ENCODE peak calls at places on chromosomes 5 and 9, in ten cellular contexts. B is stomach, V is hepatocyte, J is GM23338, Z is left ventricle myocardium inferior, N is BJ, R is dorsolateral prefrontal cortex, S is GM12865, X is mammary epithelial cell, G is fibroblast of mammary gland. F is an unnamed sample.

GRCh38 chr5:93580387-93581100 is 475 bp downstream of the NR2F1-AS1 start:
- DNase-seq in B (no peak), V (no peak), J (no peak), Z (no peak), N (no peak), R (no peak), S (no peak), X (peak), G (peak), F (no peak)

GRCh38 chr5:138611295-138612220 is 36.4 kb upstream of the HSPA9 start:
- DNase-seq in B (no peak), V (peak), J (peak), Z (no peak), N (no peak), R (peak), S (no peak), X (no peak), G (no peak), F (peak)

GRCh38 chr5:138488481-138488945 is 23.2 kb downstream of the EGR1 start:
- DNase-seq in B (peak), V (peak), J (no peak), Z (no peak), N (no peak), R (no peak), S (no peak), X (peak), G (peak), F (no peak)

GRCh38 chr9:104747565-104748358 is at the start of gene NIPSNAP3A:
- DNase-seq in B (peak), V (peak), J (peak), Z (peak), N (no peak), R (peak), S (peak), X (peak), G (peak), F (peak)

GRCh38 chr5:102286465-102286864 is 9.6 kb downstream of the SLCO4C1 start:
- DNase-seq in B (no peak), V (no peak), J (no peak), Z (no peak), N (no peak), R (no peak), S (no peak), X (no peak), G (no peak), F (no peak)

GRCh38 chr9:106421772-106422171 is 441.2 kb upstream of the ZNF462 start:
- DNase-seq in B (no peak), V (no peak), J (no peak), Z (no peak), N (no peak), R (no peak), S (peak), X (peak), G (no peak), F (peak)

GRCh38 chr5:172293054-172293744 is 9.6 kb upstream of the UBTD2 start:
- DNase-seq in B (peak), V (peak), J (peak), Z (peak), N (no peak), R (peak), S (peak), X (peak), G (peak), F (peak)

GRCh38 chr9:80701061-80701460 is 988.3 kb downstream of the TLE1 start:
- DNase-seq in B (no peak), V (no peak), J (no peak), Z (no peak), N (no peak), R (no peak), S (no peak), X (peak), G (peak), F (no peak)

GRCh38 chr5:174188300-174188699 is 142.8 kb downstream of the NSG2 start:
- DNase-seq in B (no peak), V (no peak), J (no peak), Z (peak), N (no peak), R (no peak), S (peak), X (no peak), G (peak), F (no peak)

GRCh38 chr9:117704597-117704996 is 394 bp downstream of the TLR4 start:
- DNase-seq in B (no peak), V (no peak), J (no peak), Z (no peak), N (no peak), R (no peak), S (no peak), X (peak), G (no peak), F (no peak)

GRCh38 chr5:135242021-135242480 is 157.0 kb downstream of the MACROH2A1 start:
- DNase-seq in B (peak), V (no peak), J (no peak), Z (no peak), N (no peak), R (no peak), S (no peak), X (peak), G (peak), F (peak)

GRCh38 chr9:33287087-33287490 is 3.2 kb upstream of the NFX1 start:
- DNase-seq in B (peak), V (peak), J (peak), Z (no peak), N (peak), R (no peak), S (peak), X (peak), G (peak), F (peak)

GRCh38 chr9:107559499-107560086 is 70.0 kb upstream of the KLF4 start:
- DNase-seq in B (no peak), V (peak), J (no peak), Z (no peak), N (no peak), R (no peak), S (no peak), X (no peak), G (no peak), F (no peak)
- H3K4me3 ChIP-seq in B (no peak), V (no peak), J (no peak), Z (no peak), N (no peak), R (no peak), S (no peak), X (no peak), G (no peak), F (no peak)

GRCh38 chr5:123089572-123089970 is 530 bp downstream of the PRDM6 start:
- DNase-seq in B (no peak), V (peak), J (peak), Z (peak), N (no peak), R (no peak), S (no peak), X (peak), G (peak), F (peak)
- TF ChIP-seq CTCF in B (no peak), V (no peak), J (no peak), Z (no peak), N (no peak), R (no peak), S (no peak), X (no peak), G (no peak), F (no peak)

GRCh38 chr9:121650220-121651013 is 1.0 kb upstream of the DAB2IP start:
- DNase-seq in B (peak), V (peak), J (peak), Z (peak), N (no peak), R (no peak), S (no peak), X (no peak), G (no peak), F (peak)
- H3K4me3 ChIP-seq in B (peak), V (peak), J (peak), Z (peak), N (no peak), R (no peak), S (no peak), X (no peak), G (no peak), F (peak)

DNA sequence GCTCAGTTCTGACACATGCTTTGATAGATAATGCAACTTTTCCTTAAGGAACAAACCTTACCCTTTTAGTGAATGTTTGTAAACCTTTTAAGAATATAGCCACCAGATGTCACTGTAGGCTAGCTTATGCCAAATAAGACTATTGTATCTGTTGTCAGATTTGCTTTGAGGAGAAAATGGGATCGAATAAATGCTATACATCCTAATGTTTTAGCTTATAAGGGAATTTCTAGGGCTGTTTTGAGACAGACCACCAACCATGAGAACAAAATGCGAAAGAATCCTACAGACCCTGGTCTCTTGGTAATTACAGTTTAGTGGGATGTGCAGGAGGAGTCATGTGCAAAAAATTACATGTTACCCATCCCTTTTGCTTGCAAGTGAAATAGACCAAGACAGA is 127.6 kb upstream of the NMUR2 start:
- DNase-seq in B (no peak), V (peak), J (peak), Z (no peak), N (peak), R (no peak), S (peak), X (peak), G (peak), F (no peak)
- TF ChIP-seq CTCF in B (no peak), V (peak), J (peak), Z (peak), N (peak), R (peak), S (peak), X (peak), G (peak), F (no peak)

F was measured in WERI-Rb-1.